ENCODE peak calls at places on chromosomes 13 and 19, in seven cellular contexts. D, O, I, G, C, A and H are unnamed samples.

GRCh38 chr13:108895220-108895704 is 265.9 kb downstream of the MYO16 start:
- DNase-seq in C (no peak), A (peak; percentile 29), D (peak; percentile 69), O (no peak), I (peak; percentile 69), G (peak; percentile 20), H (no peak)

GRCh38 chr13:80814541-80814940 is 473.6 kb upstream of the SPRY2 start:
- DNase-seq in C (no peak), O (no peak), D (peak; percentile 23), A (peak; percentile 27), G (no peak), I (no peak), H (no peak)

GRCh38 chr13:27962128-27962841 is 6.8 kb downstream of the CDX2 start:
- DNase-seq in O (no peak), C (no peak), D (no peak), A (no peak), I (no peak), G (peak; percentile 21), H (no peak)

GRCh38 chr13:26923824-26924605 is 163.4 kb upstream of the GPR12 start:
- DNase-seq in O (no peak), G (no peak), I (no peak), A (peak; percentile 6), D (peak; percentile 86), C (no peak), H (no peak)

GRCh38 chr13:114111577-114111976 is 20.8 kb downstream of the RASA3 start:
- DNase-seq in A (no peak), G (no peak), C (no peak), O (no peak), D (peak; percentile 79), I (peak; percentile 36), H (peak; percentile 6)

GRCh38 chr19:45315304-45315703 is 7.4 kb downstream of the CKM start:
- DNase-seq in G (no peak), C (no peak), A (no peak), I (no peak), O (no peak), D (no peak), H (no peak)

GRCh38 chr13:73767747-73768315 is 366.4 kb downstream of the KLF12 start:
- DNase-seq in I (peak; percentile 64), D (no peak), O (peak; percentile 13), C (no peak), G (peak; percentile 24), A (no peak), H (no peak)

GRCh38 chr19:32613008-32613407 is 32.0 kb downstream of the PDCD5 start:
- DNase-seq in I (no peak), D (no peak), G (no peak), O (no peak), C (no peak), A (no peak), H (no peak)

GRCh38 chr13:106597190-106597589 is 29.3 kb upstream of the ARGLU1 start:
- DNase-seq in O (no peak), D (no peak), C (no peak), A (no peak), G (no peak), I (no peak), H (peak; percentile 82)